ENCODE peak calls at places on chromosomes 2 and 18, in four cellular contexts. One of them, this sample, is unnamed.

GRCh38 chr2:33146112-33146511 is 199.4 kb downstream of the LTBP1 start:
- DNase-seq in globus pallidus: no peak
- DNase-seq in brain pericyte: no peak
- DNase-seq in T-cell: no peak
- DNase-seq in this sample: no peak

GRCh38 chr2:203713381-203713780 is 6.9 kb downstream of the CD28 start:
- DNase-seq in brain pericyte: no peak
- DNase-seq in T-cell: no peak
- DNase-seq in globus pallidus: no peak
- DNase-seq in this sample: no peak

GRCh38 chr2:74462786-74463105 is 2.4 kb downstream of the MOGS start:
- DNase-seq in brain pericyte: no peak
- DNase-seq in T-cell: no peak
- DNase-seq in globus pallidus: no peak
- DNase-seq in this sample: no peak

GRCh38 chr2:24881623-24882022 is 38.4 kb downstream of the ADCY3 start:
- DNase-seq in brain pericyte: no peak
- DNase-seq in T-cell: no peak
- DNase-seq in globus pallidus: peak; percentile 45
- DNase-seq in this sample: no peak

GRCh38 chr2:143034292-143035074 is 94.7 kb upstream of the ARHGAP15 start:
- DNase-seq in T-cell: peak; percentile 23
- DNase-seq in brain pericyte: peak; percentile 57
- DNase-seq in globus pallidus: peak; percentile 83
- DNase-seq in this sample: peak; percentile 83

GRCh38 chr18:23307567-23308295 is 145.4 kb upstream of the RIOK3 start:
- DNase-seq in brain pericyte: no peak
- DNase-seq in globus pallidus: no peak
- DNase-seq in T-cell: no peak
- DNase-seq in this sample: no peak

GRCh38 chr2:36088716-36089328 is 266.8 kb upstream of the CRIM1 start:
- DNase-seq in globus pallidus: no peak
- DNase-seq in brain pericyte: no peak
- DNase-seq in T-cell: no peak
- DNase-seq in this sample: no peak

GRCh38 chr18:46291149-46291548 is 187.0 kb downstream of the HAUS1 start:
- DNase-seq in brain pericyte: no peak
- DNase-seq in T-cell: no peak
- DNase-seq in globus pallidus: no peak
- DNase-seq in this sample: no peak

GRCh38 chr18:32308493-32309120 is 118.8 kb downstream of the MEP1B start:
- DNase-seq in brain pericyte: no peak
- DNase-seq in T-cell: no peak
- DNase-seq in globus pallidus: no peak
- DNase-seq in this sample: no peak

GRCh38 chr2:27323592-27324285 is 842 bp upstream of the MPV17 start:
- DNase-seq in brain pericyte: no peak
- DNase-seq in globus pallidus: no peak
- DNase-seq in T-cell: no peak
- DNase-seq in this sample: no peak

GRCh38 chr18:61953641-61954040 is 60.8 kb upstream of the RNF152 start:
- DNase-seq in brain pericyte: no peak
- DNase-seq in T-cell: no peak
- DNase-seq in globus pallidus: no peak
- DNase-seq in this sample: no peak

GRCh38 chr2:222024934-222025890 is 273.6 kb downstream of the PAX3 start:
- DNase-seq in globus pallidus: peak; percentile 28
- DNase-seq in T-cell: no peak
- DNase-seq in brain pericyte: no peak
- DNase-seq in this sample: no peak

GRCh38 chr2:26327291-26328272 is 18.4 kb upstream of the SELENOI start:
- DNase-seq in T-cell: no peak
- DNase-seq in globus pallidus: no peak
- DNase-seq in brain pericyte: no peak
- DNase-seq in this sample: no peak

GRCh38 chr2:105712981-105713596 is 31.6 kb upstream of the NCK2 start:
- DNase-seq in T-cell: no peak
- DNase-seq in globus pallidus: peak; percentile 27
- DNase-seq in brain pericyte: no peak
- DNase-seq in this sample: no peak

GRCh38 chr2:42087137-42087856 is 39.5 kb downstream of the PKDCC start:
- DNase-seq in brain pericyte: no peak
- DNase-seq in T-cell: no peak
- DNase-seq in globus pallidus: peak; percentile 65
- DNase-seq in this sample: no peak

GRCh38 chr2:44244135-44244871 is 31.0 kb upstream of the SLC3A1 start:
- DNase-seq in T-cell: peak; percentile 20
- DNase-seq in globus pallidus: peak; percentile 89
- DNase-seq in brain pericyte: no peak
- DNase-seq in this sample: peak; percentile 46

GRCh38 chr2:17736989-17737388 is 16.6 kb downstream of the SMC6 start:
- DNase-seq in brain pericyte: no peak
- DNase-seq in T-cell: no peak
- DNase-seq in globus pallidus: no peak
- DNase-seq in this sample: no peak

GRCh38 chr2:231001921-231002320 is 6.0 kb downstream of the SPATA3 start:
- DNase-seq in globus pallidus: no peak
- DNase-seq in brain pericyte: no peak
- DNase-seq in T-cell: no peak
- DNase-seq in this sample: no peak

GRCh38 chr2:173571887-173572680 is 217.4 kb downstream of the CDCA7 start:
- DNase-seq in T-cell: no peak
- DNase-seq in globus pallidus: no peak
- DNase-seq in brain pericyte: no peak
- DNase-seq in this sample: no peak

GRCh38 chr2:215906458-215906857 is 106.9 kb downstream of the MREG start:
- DNase-seq in globus pallidus: no peak
- DNase-seq in T-cell: no peak
- DNase-seq in brain pericyte: no peak
- DNase-seq in this sample: no peak

GRCh38 chr2:16394072-16394985 is 271.3 kb downstream of the CYRIA start:
- DNase-seq in brain pericyte: no peak
- DNase-seq in globus pallidus: no peak
- DNase-seq in T-cell: no peak
- DNase-seq in this sample: no peak

GRCh38 chr2:68911246-68911645 is 40.0 kb upstream of the BMP10 start:
- DNase-seq in globus pallidus: no peak
- DNase-seq in brain pericyte: no peak
- DNase-seq in T-cell: no peak
- DNase-seq in this sample: no peak

GRCh38 chr2:239544846-239545465 is 144.1 kb upstream of the HDAC4 start:
- DNase-seq in globus pallidus: no peak
- DNase-seq in T-cell: no peak
- DNase-seq in brain pericyte: no peak
- DNase-seq in this sample: peak; percentile 20

GRCh38 chr2:216880509-216881184 is 20.8 kb upstream of the TNP1 start:
- DNase-seq in T-cell: no peak
- DNase-seq in globus pallidus: no peak
- DNase-seq in brain pericyte: no peak
- DNase-seq in this sample: no peak

GRCh38 chr2:159045545-159046454 is 77.4 kb downstream of the TANC1 start:
- DNase-seq in globus pallidus: no peak
- DNase-seq in brain pericyte: no peak
- DNase-seq in T-cell: no peak
- DNase-seq in this sample: no peak

GRCh38 chr2:212021947-212022346 is 516.7 kb downstream of the ERBB4 start:
- DNase-seq in T-cell: no peak
- DNase-seq in brain pericyte: no peak
- DNase-seq in globus pallidus: no peak
- DNase-seq in this sample: no peak

GRCh38 chr2:86254576-86255538 is 55.6 kb downstream of the MRPL35 start:
- DNase-seq in brain pericyte: no peak
- DNase-seq in T-cell: no peak
- DNase-seq in globus pallidus: peak; percentile 36
- DNase-seq in this sample: no peak

GRCh38 chr2:231483398-231484329 is 19.4 kb upstream of the NCL start:
- DNase-seq in T-cell: peak; percentile 30
- DNase-seq in brain pericyte: no peak
- DNase-seq in globus pallidus: no peak
- DNase-seq in this sample: peak; percentile 44

GRCh38 chr2:45370367-45370766 is 240.7 kb downstream of the SRBD1 start:
- DNase-seq in brain pericyte: no peak
- DNase-seq in T-cell: no peak
- DNase-seq in globus pallidus: no peak
- DNase-seq in this sample: no peak

GRCh38 chr18:53426656-53427055 is 797.8 kb downstream of the MBD2 start:
- DNase-seq in brain pericyte: no peak
- DNase-seq in T-cell: no peak
- DNase-seq in globus pallidus: no peak
- DNase-seq in this sample: no peak

GRCh38 chr2:134347756-134348155 is 93.9 kb downstream of the MGAT5 start:
- DNase-seq in T-cell: no peak
- DNase-seq in globus pallidus: no peak
- DNase-seq in brain pericyte: no peak
- DNase-seq in this sample: no peak

GRCh38 chr2:202133556-202134245 is 60.6 kb downstream of the KIAA2012 start:
- DNase-seq in brain pericyte: no peak
- DNase-seq in globus pallidus: no peak
- DNase-seq in T-cell: no peak
- DNase-seq in this sample: no peak

GRCh38 chr2:71688530-71688929 is 235.2 kb downstream of the DYSF start:
- DNase-seq in T-cell: no peak
- DNase-seq in globus pallidus: no peak
- DNase-seq in brain pericyte: no peak
- DNase-seq in this sample: no peak

GRCh38 chr2:124149571-124149970 is 124.5 kb downstream of the CNTNAP5 start:
- DNase-seq in brain pericyte: no peak
- DNase-seq in T-cell: no peak
- DNase-seq in globus pallidus: no peak
- DNase-seq in this sample: no peak

GRCh38 chr2:127597046-127597983 is 48.6 kb upstream of the GPR17 start:
- DNase-seq in brain pericyte: no peak
- DNase-seq in globus pallidus: no peak
- DNase-seq in T-cell: no peak
- DNase-seq in this sample: no peak

GRCh38 chr18:55272510-55273243 is 313.4 kb upstream of the CCDC68 start:
- DNase-seq in T-cell: no peak
- DNase-seq in globus pallidus: peak; percentile 40
- DNase-seq in brain pericyte: no peak
- DNase-seq in this sample: no peak

This sample was measured in CD4-positive, alpha-beta memory T cell.